ENCODE peak calls at places on chromosome 5, in seven cellular contexts. U is effector CD4-positive, alpha-beta T cell; T is ELF-1; W is B cell; Z is stimulated activated CD4-positive, alpha-beta T cell treated with anti-CD3 and anti-CD28 coated beads, Interleukin-2, amount 100 ng/mL, for 48 hours; F is RWPE1; A is vagina. G is an unnamed sample.

GRCh38 chr5:172720655-172721054 is 50.3 kb downstream of the DUSP1 start:
- DNase-seq in Z (no peak), W (no peak), A (no peak), U (no peak), T (no peak), F (no peak), G (no peak)

GRCh38 chr5:125668904-125669303 is 754.3 kb upstream of the GRAMD2B start:
- DNase-seq in U (no peak), W (no peak), Z (no peak), A (no peak), F (peak), T (peak), G (no peak)

GRCh38 chr5:7246312-7246711 is 149.6 kb upstream of the ADCY2 start:
- DNase-seq in F (no peak), A (no peak), T (no peak), U (no peak), Z (no peak), W (no peak), G (no peak)

GRCh38 chr5:67998709-67999251 is 216.8 kb upstream of the PIK3R1 start:
- DNase-seq in A (no peak), U (no peak), T (no peak), W (no peak), F (no peak), Z (no peak), G (no peak)

GRCh38 chr5:9440517-9440916 is 105.4 kb downstream of the SEMA5A start:
- DNase-seq in Z (no peak), F (peak), A (no peak), W (no peak), T (no peak), U (no peak), G (no peak)

GRCh38 chr5:152331006-152331405 is 74.1 kb downstream of the NMUR2 start:
- DNase-seq in T (no peak), F (no peak), A (no peak), W (no peak), U (no peak), Z (no peak), G (no peak)

GRCh38 chr5:116308391-116308790 is 223.6 kb downstream of the COMMD10 start:
- DNase-seq in Z (no peak), U (no peak), W (no peak), F (no peak), T (no peak), A (no peak), G (no peak)

GRCh38 chr5:122715095-122715494 is 59.8 kb upstream of the SNX2 start:
- DNase-seq in A (no peak), U (no peak), T (no peak), Z (no peak), F (no peak), W (no peak), G (no peak)

GRCh38 chr5:61640631-61641030 is 308.6 kb downstream of the ZSWIM6 start:
- DNase-seq in Z (no peak), W (no peak), U (no peak), T (no peak), F (peak), A (no peak), G (no peak)

GRCh38 chr5:14705556-14705955 is 41.0 kb downstream of the OTULIN start:
- DNase-seq in T (no peak), W (no peak), U (no peak), A (no peak), Z (no peak), F (no peak), G (no peak)

GRCh38 chr5:73513996-73514395 is 15.8 kb downstream of the BTF3 start:
- DNase-seq in A (no peak), U (no peak), Z (no peak), T (no peak), W (no peak), F (no peak), G (no peak)

GRCh38 chr5:86546582-86546981 is 71.2 kb upstream of the COX7C start:
- DNase-seq in Z (no peak), U (no peak), W (no peak), T (no peak), F (no peak), A (no peak), G (peak)

GRCh38 chr5:180166168-180166567 is 42.8 kb downstream of the RASGEF1C start:
- DNase-seq in Z (no peak), A (no peak), T (no peak), F (no peak), U (no peak), W (no peak), G (no peak)

GRCh38 chr5:43663916-43664315 is 60.9 kb downstream of the NNT start:
- DNase-seq in U (no peak), T (no peak), Z (no peak), W (no peak), A (no peak), F (no peak), G (no peak)

GRCh38 chr5:10800852-10801251 is 39.8 kb upstream of the DAP start:
- DNase-seq in W (no peak), F (no peak), A (no peak), Z (no peak), U (no peak), T (no peak), G (no peak)

GRCh38 chr5:26986985-26987384 is 51.4 kb downstream of the CDH9 start:
- DNase-seq in F (no peak), Z (no peak), U (no peak), A (no peak), W (no peak), T (no peak), G (no peak)

GRCh38 chr5:63962345-63962744 is at the start of gene HTR1A:
- DNase-seq in W (no peak), F (no peak), Z (no peak), U (no peak), A (no peak), T (no peak), G (no peak)

GRCh38 chr5:9498541-9499497 is 47.1 kb downstream of the SEMA5A start:
- DNase-seq in Z (no peak), A (no peak), U (no peak), W (no peak), T (peak), F (peak), G (peak)

GRCh38 chr5:87850843-87851242 is 417.8 kb downstream of the TMEM161B start:
- DNase-seq in W (no peak), Z (no peak), F (no peak), U (no peak), T (no peak), A (no peak), G (no peak)

GRCh38 chr5:73655521-73656160 is 29.6 kb downstream of the ARHGEF28 start:
- DNase-seq in T (no peak), A (no peak), U (no peak), W (no peak), F (no peak), Z (no peak), G (no peak)

GRCh38 chr5:16970826-16971225 is 34.7 kb upstream of the MYO10 start:
- DNase-seq in A (no peak), U (no peak), F (no peak), T (no peak), W (no peak), Z (no peak), G (no peak)

GRCh38 chr5:34586117-34586885 is 69.8 kb upstream of the RAI14 start:
- DNase-seq in A (no peak), F (peak), T (no peak), U (no peak), W (no peak), Z (no peak), G (no peak)

GRCh38 chr5:160423025-160423554 is 1.4 kb downstream of the PTTG1 start:
- DNase-seq in W (no peak), A (no peak), F (peak), T (no peak), U (no peak), Z (no peak), G (no peak)

GRCh38 chr5:44089419-44090125 is 299.6 kb downstream of the FGF10 start:
- DNase-seq in A (no peak), Z (no peak), T (no peak), U (no peak), W (no peak), F (no peak), G (no peak)

GRCh38 chr5:139108056-139108811 is 89.9 kb downstream of the SIL1 start:
- DNase-seq in F (no peak), T (no peak), U (no peak), A (no peak), Z (no peak), W (no peak), G (no peak)

GRCh38 chr5:156178117-156178516 is 148.8 kb upstream of the SGCD start:
- DNase-seq in A (no peak), T (no peak), Z (no peak), W (no peak), U (no peak), F (no peak), G (no peak)

GRCh38 chr5:37975531-37975930 is 135.7 kb upstream of the GDNF start:
- DNase-seq in Z (no peak), F (no peak), T (no peak), W (no peak), A (no peak), U (no peak), G (no peak)

GRCh38 chr5:174423538-174423937 is 300.8 kb upstream of the MSX2 start:
- DNase-seq in U (no peak), T (no peak), Z (no peak), A (peak), F (no peak), W (no peak), G (no peak)

GRCh38 chr5:149628221-149628620 is 46.9 kb downstream of the ARHGEF37 start:
- DNase-seq in U (no peak), T (no peak), W (no peak), F (no peak), A (no peak), Z (no peak), G (no peak)

G was measured in ACHN.